ENCODE peak calls at places on chromosomes 6 and 20, in six cellular contexts. K, X, R, Q, N and T are unnamed samples.

GRCh38 chr6:111852704-111853103 is 20.5 kb downstream of the FYN start:
- DNase-seq in Q (no peak), N (no peak), K (no peak), R (peak), X (no peak), T (no peak)

GRCh38 chr6:122869437-122870024 is 80.5 kb downstream of the SMPDL3A start:
- DNase-seq in R (peak), K (peak), N (peak), Q (no peak), X (peak), T (peak)

GRCh38 chr20:53346266-53346665 is 247.4 kb downstream of the ZNF217 start:
- DNase-seq in K (no peak), R (no peak), Q (no peak), N (peak), X (no peak), T (no peak)

GRCh38 chr6:133707456-133707855 is 181.5 kb upstream of the TCF21 start:
- DNase-seq in K (no peak), X (peak), N (no peak), Q (no peak), R (peak), T (peak)

GRCh38 chr6:27591660-27592059 is 118.8 kb upstream of the ZNF184 start:
- DNase-seq in N (peak), K (peak), Q (no peak), X (no peak), R (peak), T (no peak)

GRCh38 chr6:116444092-116444491 is 17.1 kb upstream of the CALHM6 start:
- DNase-seq in K (peak), R (peak), X (no peak), N (peak), Q (no peak), T (no peak)

GRCh38 chr6:57217270-57217669 is 4.8 kb downstream of the RAB23 start:
- DNase-seq in X (no peak), K (no peak), R (no peak), Q (no peak), N (no peak), T (no peak)

GRCh38 chr6:30686908-30687658 is 638 bp upstream of the PPP1R18 start:
- DNase-seq in N (peak), X (peak), K (peak), Q (peak), R (peak), T (peak)

GRCh38 chr20:47821481-47822100 is 36.3 kb upstream of the SULF2 start:
- DNase-seq in N (no peak), K (peak), R (no peak), Q (no peak), X (no peak), T (no peak)

GRCh38 chr6:15033850-15034203 is 212.0 kb upstream of the JARID2 start:
- DNase-seq in Q (no peak), X (no peak), R (no peak), N (no peak), K (no peak), T (no peak)

GRCh38 chr6:56542367-56543331 is 100.0 kb downstream of the DST start:
- DNase-seq in K (peak), R (peak), X (peak), Q (peak), N (peak), T (peak)

GRCh38 chr20:44222969-44223368 is 12.4 kb upstream of the OSER1 start:
- DNase-seq in Q (no peak), R (no peak), N (peak), X (no peak), K (no peak), T (no peak)

GRCh38 chr6:154404791-154405400 is 48.3 kb upstream of the IPCEF1 start:
- DNase-seq in R (peak), N (no peak), Q (no peak), X (no peak), K (no peak), T (no peak)

GRCh38 chr6:27545271-27546046 is 72.6 kb upstream of the ZNF184 start:
- DNase-seq in Q (no peak), X (no peak), N (peak), R (peak), K (no peak), T (no peak)

GRCh38 chr20:49704932-49705336 is 8.7 kb downstream of the B4GALT5 start:
- DNase-seq in Q (no peak), R (no peak), X (no peak), K (no peak), N (no peak), T (no peak)

GRCh38 chr6:39899540-39900295 is 34.5 kb downstream of the MOCS1 start:
- DNase-seq in Q (no peak), R (no peak), N (no peak), X (no peak), K (no peak), T (no peak)

GRCh38 chr6:129967427-129967826 is 51.0 kb upstream of the L3MBTL3 start:
- DNase-seq in X (no peak), Q (no peak), K (no peak), R (no peak), N (no peak), T (no peak)

GRCh38 chr6:36717871-36718540 is 20.4 kb downstream of the RAB44 start:
- DNase-seq in R (no peak), N (no peak), X (no peak), K (no peak), Q (no peak), T (no peak)

GRCh38 chr20:10769700-10770099 is 95.9 kb upstream of the JAG1 start:
- DNase-seq in N (no peak), X (no peak), K (no peak), R (peak), Q (no peak), T (no peak)

GRCh38 chr20:1802385-1803215 is 92.6 kb upstream of the SIRPA start:
- DNase-seq in R (peak), Q (no peak), N (peak), K (peak), X (peak), T (peak)

GRCh38 chr20:57388953-57389694 is 2.1 kb upstream of the RBM38 start:
- DNase-seq in Q (peak), N (peak), R (peak), K (peak), X (peak), T (no peak)